ENCODE peak calls at places on chromosomes 7 and 10, in four cellular contexts. One of them, this sample, is unnamed.

GRCh38 chr7:30925117-30925516 is 13.5 kb downstream of the AQP1 start:
- DNase-seq in AG10803: no peak
- DNase-seq in NCI-H226: no peak
- DNase-seq in T-cell: no peak
- DNase-seq in this sample: no peak

GRCh38 chr10:83990126-83990525 is 149.2 kb upstream of the GHITM start:
- DNase-seq in AG10803: no peak
- DNase-seq in NCI-H226: no peak
- DNase-seq in T-cell: no peak
- DNase-seq in this sample: no peak

GRCh38 chr10:1520909-1521565 is 216.3 kb downstream of the ADARB2 start:
- DNase-seq in AG10803: no peak
- DNase-seq in NCI-H226: no peak
- DNase-seq in T-cell: no peak
- DNase-seq in this sample: no peak

GRCh38 chr7:105693576-105693975 is 112.3 kb upstream of the EFCAB10 start:
- DNase-seq in AG10803: no peak
- DNase-seq in NCI-H226: no peak
- DNase-seq in T-cell: no peak
- DNase-seq in this sample: no peak

GRCh38 chr7:158270856-158271413 is 316.7 kb downstream of the PTPRN2 start:
- DNase-seq in AG10803: no peak
- DNase-seq in NCI-H226: no peak
- DNase-seq in T-cell: no peak
- DNase-seq in this sample: no peak

GRCh38 chr7:75534727-75535307 is 42.7 kb downstream of the SPDYE5 start:
- DNase-seq in AG10803: peak
- DNase-seq in NCI-H226: no peak
- DNase-seq in T-cell: no peak
- DNase-seq in this sample: no peak

GRCh38 chr10:12135631-12136030 is 6.2 kb downstream of the SEC61A2 start:
- DNase-seq in AG10803: no peak
- DNase-seq in NCI-H226: no peak
- DNase-seq in T-cell: no peak
- DNase-seq in this sample: no peak

GRCh38 chr10:57338823-57339558 is 928.7 kb downstream of the IPMK start:
- DNase-seq in AG10803: peak
- DNase-seq in NCI-H226: no peak
- DNase-seq in T-cell: no peak
- DNase-seq in this sample: peak

GRCh38 chr7:114988755-114989154 is 66.9 kb downstream of the MDFIC start:
- DNase-seq in AG10803: peak
- DNase-seq in NCI-H226: peak
- DNase-seq in T-cell: no peak
- DNase-seq in this sample: peak

GRCh38 chr10:126110434-126110833 is 214.1 kb downstream of the FANK1 start:
- DNase-seq in AG10803: peak
- DNase-seq in NCI-H226: no peak
- DNase-seq in T-cell: no peak
- DNase-seq in this sample: no peak

GRCh38 chr10:61760943-61761824 is 98.5 kb downstream of the CABCOCO1 start:
- DNase-seq in AG10803: peak
- DNase-seq in NCI-H226: peak
- DNase-seq in T-cell: no peak
- DNase-seq in this sample: peak

GRCh38 chr10:11782793-11783557 is 40.2 kb upstream of the PROSER2 start:
- DNase-seq in AG10803: peak
- DNase-seq in NCI-H226: peak
- DNase-seq in T-cell: no peak
- DNase-seq in this sample: peak

GRCh38 chr10:11272915-11273389 is 255.3 kb downstream of the CELF2 start:
- DNase-seq in AG10803: no peak
- DNase-seq in NCI-H226: no peak
- DNase-seq in T-cell: no peak
- DNase-seq in this sample: no peak

GRCh38 chr7:150871601-150872000 is 19.3 kb downstream of the AOC1 start:
- DNase-seq in AG10803: no peak
- DNase-seq in NCI-H226: peak
- DNase-seq in T-cell: no peak
- DNase-seq in this sample: no peak

GRCh38 chr10:122342293-122343134 is 32.0 kb upstream of the PLEKHA1 start:
- DNase-seq in AG10803: peak
- DNase-seq in NCI-H226: no peak
- DNase-seq in T-cell: peak
- DNase-seq in this sample: peak

GRCh38 chr7:151091431-151091830 is 5.2 kb downstream of the AGAP3 start:
- DNase-seq in AG10803: no peak
- DNase-seq in NCI-H226: no peak
- DNase-seq in T-cell: no peak
- DNase-seq in this sample: no peak

GRCh38 chr10:102714621-102715455 is at the start of gene SFXN2:
- DNase-seq in AG10803: no peak
- DNase-seq in NCI-H226: no peak
- DNase-seq in T-cell: peak
- DNase-seq in this sample: no peak

GRCh38 chr10:72223743-72224101 is 7.6 kb upstream of the ASCC1 start:
- DNase-seq in AG10803: peak
- DNase-seq in NCI-H226: no peak
- DNase-seq in T-cell: no peak
- DNase-seq in this sample: no peak

GRCh38 chr7:40299097-40299496 is 164.3 kb downstream of the SUGCT start:
- DNase-seq in AG10803: peak
- DNase-seq in NCI-H226: peak
- DNase-seq in T-cell: no peak
- DNase-seq in this sample: no peak

GRCh38 chr10:70571236-70571635 is 31.3 kb downstream of the PRF1 start:
- DNase-seq in AG10803: no peak
- DNase-seq in NCI-H226: no peak
- DNase-seq in T-cell: no peak
- DNase-seq in this sample: no peak

GRCh38 chr7:13198741-13199140 is 511.3 kb downstream of the ARL4A start:
- DNase-seq in AG10803: no peak
- DNase-seq in NCI-H226: peak
- DNase-seq in T-cell: no peak
- DNase-seq in this sample: no peak

GRCh38 chr10:71302874-71303568 is 16.0 kb upstream of the SLC29A3 start:
- DNase-seq in AG10803: peak
- DNase-seq in NCI-H226: peak
- DNase-seq in T-cell: no peak
- DNase-seq in this sample: peak

GRCh38 chr10:44985175-44985681 is 6.6 kb upstream of the DEPP1 start:
- DNase-seq in AG10803: no peak
- DNase-seq in NCI-H226: no peak
- DNase-seq in T-cell: no peak
- DNase-seq in this sample: no peak

GRCh38 chr7:130950054-130950453 is 216.0 kb upstream of the KLF14 start:
- DNase-seq in AG10803: no peak
- DNase-seq in NCI-H226: no peak
- DNase-seq in T-cell: no peak
- DNase-seq in this sample: no peak

GRCh38 chr10:28432210-28432676 is 100.7 kb upstream of the WAC start:
- DNase-seq in AG10803: peak
- DNase-seq in NCI-H226: peak
- DNase-seq in T-cell: no peak
- DNase-seq in this sample: peak

GRCh38 chr7:127239814-127240213 is 12.9 kb downstream of the GRM8 start:
- DNase-seq in AG10803: no peak
- DNase-seq in NCI-H226: no peak
- DNase-seq in T-cell: no peak
- DNase-seq in this sample: no peak

GRCh38 chr7:157318015-157318706 is 18.6 kb upstream of the DNAJB6 start:
- DNase-seq in AG10803: peak
- DNase-seq in NCI-H226: peak
- DNase-seq in T-cell: no peak
- DNase-seq in this sample: no peak